ENCODE peak calls at places on chromosomes 16 and 17, in four cellular contexts. M, G, D and T are unnamed samples.

GRCh38 chr17:39835038-39835786 is 28.9 kb downstream of the IKZF3 start:
- DNase-seq in M (no peak), G (no peak), D (no peak), T (no peak)

GRCh38 chr17:2138768-2139167 is 83.9 kb downstream of the HIC1 start:
- DNase-seq in M (no peak), G (no peak), D (no peak), T (no peak)

GRCh38 chr17:29682054-29682453 is 59.3 kb upstream of the CORO6 start:
- DNase-seq in M (no peak), G (no peak), D (peak), T (peak)

GRCh38 chr16:23134274-23134673 is 15.0 kb downstream of the USP31 start:
- DNase-seq in M (no peak), G (no peak), D (no peak), T (no peak)

GRCh38 chr16:1964506-1965471 is at the start of gene RPS2:
- DNase-seq in M (peak), G (peak), D (peak), T (peak)

GRCh38 chr17:28953444-28954118 is 2.3 kb upstream of the PHF12 start:
- DNase-seq in M (peak), G (peak), D (peak), T (no peak)

GRCh38 chr16:72137380-72138063 is 34.4 kb downstream of the PMFBP1 start:
- DNase-seq in M (no peak), G (no peak), D (no peak), T (no peak)

GRCh38 chr17:76437467-76438402 is 15.2 kb downstream of the UBE2O start:
- DNase-seq in M (no peak), G (no peak), D (no peak), T (no peak)

GRCh38 chr17:63399856-63400255 is 46.2 kb downstream of the CYB561 start:
- DNase-seq in M (no peak), G (peak), D (no peak), T (no peak)

GRCh38 chr17:81429353-81429774 is 34.1 kb downstream of the BAHCC1 start:
- DNase-seq in M (no peak), G (peak), D (peak), T (no peak)

GRCh38 chr17:80636356-80637285 is 92.0 kb downstream of the RPTOR start:
- DNase-seq in M (no peak), G (no peak), D (no peak), T (no peak)

GRCh38 chr17:29760279-29760721 is 137.6 kb upstream of the CORO6 start:
- DNase-seq in M (no peak), G (no peak), D (peak), T (peak)

GRCh38 chr16:57147381-57148191 is 38.3 kb downstream of the PSME3IP1 start:
- DNase-seq in M (no peak), G (no peak), D (no peak), T (no peak)

GRCh38 chr16:4200781-4201137 is 41.1 kb downstream of the SRL start:
- DNase-seq in M (no peak), G (no peak), D (no peak), T (no peak)

GRCh38 chr16:71565812-71566700 is 10.8 kb downstream of the TAT start:
- DNase-seq in M (no peak), G (no peak), D (peak), T (no peak)

GRCh38 chr17:74213897-74214386 is 571 bp downstream of the TTYH2 start:
- DNase-seq in M (no peak), G (no peak), D (peak), T (no peak)

GRCh38 chr16:25009822-25010221 is 5.3 kb downstream of the ARHGAP17 start:
- DNase-seq in M (no peak), G (peak), D (no peak), T (no peak)

GRCh38 chr16:57083469-57083868 is 8.9 kb upstream of the CPNE2 start:
- DNase-seq in M (no peak), G (no peak), D (no peak), T (no peak)

GRCh38 chr16:79171504-79172240 is 428.9 kb downstream of the MAF start:
- DNase-seq in M (no peak), G (no peak), D (no peak), T (no peak)

GRCh38 chr17:69314246-69315030 is 12.5 kb downstream of the ABCA5 start:
- DNase-seq in M (no peak), G (no peak), D (no peak), T (no peak)

GRCh38 chr16:85428168-85428898 is 184.8 kb upstream of the GSE1 start:
- DNase-seq in M (peak), G (no peak), D (peak), T (no peak)

GRCh38 chr16:78122774-78123315 is 23.4 kb downstream of the WWOX start:
- DNase-seq in M (no peak), G (no peak), D (peak), T (no peak)

GRCh38 chr17:45722161-45722560 is 62.0 kb upstream of the CRHR1 start:
- DNase-seq in M (no peak), G (no peak), D (no peak), T (no peak)

GRCh38 chr17:7573324-7574080 is 5.9 kb upstream of the CD68 start:
- DNase-seq in M (peak), G (peak), D (peak), T (no peak)

GRCh38 chr17:7570351-7570750 is 8.6 kb downstream of the SENP3 start:
- DNase-seq in M (no peak), G (no peak), D (no peak), T (no peak)

GRCh38 chr17:7572338-7572587 is 7.2 kb upstream of the CD68 start:
- DNase-seq in M (no peak), G (peak), D (no peak), T (no peak)

GRCh38 chr17:7574176-7574953 is 5.1 kb upstream of the CD68 start:
- DNase-seq in M (no peak), G (no peak), D (no peak), T (no peak)

GRCh38 chr17:7572588-7573323 is 6.7 kb upstream of the CD68 start:
- DNase-seq in M (peak), G (no peak), D (peak), T (peak)
- TF ChIP-seq CTCF in M (no peak), G (no peak), D (no peak), T (no peak)

DNA sequence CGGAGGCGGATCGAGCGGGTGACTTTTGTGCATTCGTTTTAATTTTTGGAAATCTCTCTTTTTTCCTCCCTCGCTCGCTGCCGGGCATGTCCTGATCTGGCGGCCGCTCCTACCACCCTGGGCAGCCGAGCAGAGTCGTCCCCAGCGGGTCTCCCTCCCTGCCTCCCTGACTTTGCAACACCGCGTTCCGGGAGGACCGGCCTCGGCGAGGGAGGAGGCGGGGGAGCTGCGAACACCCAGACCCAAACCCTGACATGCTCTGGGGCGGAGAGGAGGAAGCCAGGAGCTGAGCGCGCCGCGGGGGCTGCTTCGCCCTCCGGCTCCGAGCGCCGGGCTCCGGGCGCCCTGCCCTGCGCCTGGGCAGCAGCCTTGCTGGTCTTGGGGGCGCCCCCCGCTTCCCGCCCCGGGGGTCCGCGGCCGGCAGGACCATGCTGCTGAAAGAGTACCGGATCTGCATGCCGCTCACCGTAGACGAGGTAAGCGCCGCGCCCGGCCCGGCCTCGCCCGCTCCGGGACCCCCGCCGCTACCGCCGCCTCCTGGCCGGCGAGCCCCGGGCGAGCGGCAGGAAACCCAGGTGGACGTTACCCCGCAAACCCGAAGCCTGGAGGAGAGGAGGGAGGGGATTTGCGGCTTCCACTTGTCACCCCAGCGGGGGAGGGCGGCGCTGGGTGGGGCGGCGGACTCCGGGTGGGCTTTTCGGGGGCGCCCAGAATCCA is 804 bp downstream of the PITPNC1 start:
- DNase-seq in M (peak), G (peak), D (peak), T (no peak)
- TF ChIP-seq CTCF in M (peak), G (no peak), D (no peak), T (peak)

GRCh38 chr17:42404326-42405055 is 16.2 kb upstream of the STAT3 start:
- DNase-seq in M (no peak), G (no peak), D (no peak), T (no peak)

GRCh38 chr17:42405076-42405475 is 16.8 kb upstream of the STAT3 start:
- DNase-seq in M (no peak), G (no peak), D (no peak), T (no peak)

GRCh38 chr17:42402121-42402516 is 13.9 kb upstream of the STAT3 start:
- DNase-seq in M (no peak), G (no peak), D (no peak), T (no peak)

GRCh38 chr17:42405963-42406495 is 17.0 kb downstream of the CAVIN1 start:
- DNase-seq in M (peak), G (peak), D (peak), T (no peak)

DNA sequence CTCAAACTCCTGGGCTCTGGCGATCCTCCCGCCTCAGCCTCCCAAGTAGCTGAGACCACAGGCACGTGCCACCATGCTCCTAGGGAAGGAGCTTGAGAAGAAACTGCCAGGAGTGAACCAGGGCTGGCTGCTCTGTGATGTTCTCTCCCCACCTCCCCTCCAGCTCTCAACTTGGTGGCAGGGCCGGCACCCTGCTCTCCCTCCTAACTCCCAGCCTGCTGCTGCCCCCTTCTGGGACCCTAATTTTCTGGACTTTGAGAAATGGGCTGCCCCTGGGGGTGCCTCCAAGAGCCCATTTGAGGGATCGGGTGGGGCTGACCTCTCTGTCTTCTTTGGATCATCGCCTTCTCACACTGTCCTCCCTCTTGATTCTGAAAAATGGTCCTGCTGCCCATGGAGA is 14.9 kb upstream of the STAT3 start:
- DNase-seq in M (no peak), G (no peak), D (no peak), T (no peak)
- TF ChIP-seq CTCF in M (peak), G (no peak), D (no peak), T (peak)

GRCh38 chr17:72430611-72431432 is 310.0 kb downstream of the SOX9 start:
- DNase-seq in M (no peak), G (no peak), D (no peak), T (no peak)
- TF ChIP-seq CTCF in M (peak), G (no peak), D (no peak), T (peak)

DNA sequence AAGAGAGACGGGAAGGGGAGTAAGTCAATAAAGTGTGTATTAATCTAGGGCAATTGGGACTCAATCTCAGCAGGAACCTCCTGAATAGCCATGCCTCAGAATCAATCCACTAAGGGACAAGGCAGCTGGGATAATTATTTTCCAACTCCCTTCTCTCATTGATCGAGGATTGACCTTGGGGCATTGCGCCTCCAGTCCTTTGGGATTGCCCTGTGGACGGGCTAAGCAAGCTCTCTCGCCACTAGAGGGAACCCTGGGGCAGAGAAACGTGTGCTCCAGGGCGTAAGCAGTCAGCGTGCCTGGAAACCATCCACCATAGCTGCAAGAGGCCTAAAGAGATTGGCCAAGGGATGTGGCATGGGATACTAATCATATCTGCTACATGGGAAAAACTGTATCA is 53.9 kb upstream of the ERCC4 start:
- DNase-seq in M (peak), G (peak), D (peak), T (peak)
- TF ChIP-seq CTCF in M (peak), G (peak), D (peak), T (peak)

DNA sequence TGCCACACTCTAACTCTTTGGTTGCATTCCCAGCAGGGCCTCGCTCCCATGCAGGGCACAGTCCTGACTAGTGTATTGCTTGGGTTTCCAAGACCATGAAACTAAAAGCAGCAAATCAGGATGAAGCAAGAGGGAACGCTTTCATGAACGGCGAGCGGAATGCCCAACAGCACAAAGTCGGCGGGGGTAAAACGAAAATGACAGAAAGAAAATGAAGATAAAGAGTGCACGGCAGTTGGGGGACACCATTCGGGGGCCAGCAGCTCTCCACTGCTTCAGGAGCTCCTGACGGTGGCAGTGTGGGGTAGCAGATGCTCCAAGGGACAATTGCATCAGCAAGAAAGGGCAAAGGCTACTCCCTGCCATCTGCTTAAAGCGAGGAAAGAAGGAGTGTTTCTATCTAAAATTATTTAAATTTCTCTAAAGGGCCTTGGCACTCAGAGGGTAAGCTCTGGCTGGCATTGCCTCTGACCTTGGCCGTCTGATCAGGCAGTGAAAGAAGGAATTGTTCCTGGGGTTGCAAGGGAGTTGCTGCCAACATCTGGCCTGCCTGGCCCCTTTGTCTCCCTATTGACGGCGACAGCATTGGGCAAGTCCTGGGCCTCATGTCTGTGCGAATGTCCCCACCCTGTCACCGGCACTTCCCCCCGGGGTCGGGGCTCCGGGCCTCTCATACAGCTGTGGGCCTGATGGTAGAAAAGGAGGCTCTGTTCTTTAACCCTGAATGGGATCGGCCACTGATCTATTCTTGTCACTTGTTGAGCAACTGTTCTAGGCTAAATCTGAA is 138.2 kb downstream of the CMIP start:
- DNase-seq in M (no peak), G (no peak), D (no peak), T (no peak)
- TF ChIP-seq CTCF in M (no peak), G (no peak), D (no peak), T (peak)